ENCODE peak calls at places on chromosomes 2 and 18, in four cellular contexts. H is OCI-LY7, C is upper lobe of right lung, X is GM23248. B is an unnamed sample.

GRCh38 chr2:50895058-50895457 is 136.9 kb downstream of the NRXN1 start:
- DNase-seq in C (no peak), X (no peak), H (no peak), B (no peak)

GRCh38 chr2:232896700-232897385 is 26.8 kb downstream of the SNORC start:
- DNase-seq in X (no peak), C (no peak), H (no peak), B (no peak)

GRCh38 chr2:19673213-19673791 is 228.5 kb downstream of the TTC32 start:
- DNase-seq in H (no peak), X (peak; percentile 66), C (no peak), B (no peak)

GRCh38 chr18:37253424-37254255 is 312.0 kb downstream of the CELF4 start:
- DNase-seq in X (peak; percentile 25), H (no peak), C (peak; percentile 70), B (no peak)

GRCh38 chr18:32469190-32469611 is 1.5 kb downstream of the GAREM1 start:
- DNase-seq in H (peak; percentile 55), X (peak; percentile 59), C (no peak), B (peak; percentile 22)

GRCh38 chr2:74944987-74945782 is 13.3 kb upstream of the POLE4 start:
- DNase-seq in H (peak; percentile 50), C (no peak), X (peak; percentile 43), B (no peak)

GRCh38 chr2:188811522-188811921 is 162.7 kb upstream of the COL3A1 start:
- DNase-seq in C (no peak), X (peak; percentile 75), H (no peak), B (no peak)

GRCh38 chr2:204860249-204860648 is 315.0 kb downstream of the PARD3B start:
- DNase-seq in C (no peak), X (peak; percentile 53), H (no peak), B (peak; percentile 63)

GRCh38 chr2:174586896-174587295 is 10.7 kb downstream of the WIPF1 start:
- DNase-seq in C (no peak), X (peak; percentile 82), H (no peak), B (no peak)

GRCh38 chr2:223096571-223096970 is 44.6 kb downstream of the KCNE4 start:
- DNase-seq in X (no peak), C (no peak), H (no peak), B (no peak)

GRCh38 chr18:4096501-4096900 is 358.6 kb downstream of the DLGAP1 start:
- DNase-seq in X (peak; percentile 68), H (no peak), C (no peak), B (no peak)

GRCh38 chr18:55908790-55909408 is 320.9 kb upstream of the TCF4 start:
- DNase-seq in X (no peak), C (no peak), H (no peak), B (no peak)

GRCh38 chr2:109521751-109522374 is 91.9 kb downstream of the SEPTIN10 start:
- DNase-seq in H (no peak), X (no peak), C (no peak), B (no peak)

GRCh38 chr2:128341621-128342020 is 23.0 kb upstream of the HS6ST1 start:
- DNase-seq in H (no peak), C (no peak), X (no peak), B (no peak)

GRCh38 chr18:303578-303977 is 35.7 kb upstream of the THOC1 start:
- DNase-seq in C (no peak), X (no peak), H (no peak), B (no peak)

GRCh38 chr2:110770696-110771425 is 38.5 kb downstream of the ACOXL start:
- DNase-seq in H (no peak), X (peak; percentile 77), C (no peak), B (peak; percentile 17)

GRCh38 chr2:12709207-12709522 is 7.6 kb upstream of the TRIB2 start:
- DNase-seq in X (no peak), H (peak; percentile 13), C (no peak), B (no peak)

GRCh38 chr18:9612215-9612830 is 2.0 kb downstream of the PPP4R1 start:
- DNase-seq in X (peak; percentile 75), H (peak; percentile 72), C (no peak), B (no peak)

GRCh38 chr18:26082475-26082874 is 7.9 kb downstream of the SS18 start:
- DNase-seq in H (no peak), C (no peak), X (peak; percentile 62), B (no peak)

GRCh38 chr2:169715379-169716228 is 18.0 kb upstream of the KLHL23 start:
- DNase-seq in H (no peak), C (no peak), X (peak; percentile 36), B (no peak)

GRCh38 chr2:169717691-169718063 is 16.0 kb upstream of the KLHL23 start:
- DNase-seq in H (no peak), X (no peak), C (no peak), B (no peak)

GRCh38 chr2:169714699-169715098 is 18.9 kb upstream of the KLHL23 start:
- DNase-seq in C (no peak), H (no peak), X (peak; percentile 40), B (no peak)

GRCh38 chr2:169716938-169717690 is 16.5 kb upstream of the KLHL23 start:
- DNase-seq in H (no peak), X (no peak), C (no peak), B (no peak)

DNA sequence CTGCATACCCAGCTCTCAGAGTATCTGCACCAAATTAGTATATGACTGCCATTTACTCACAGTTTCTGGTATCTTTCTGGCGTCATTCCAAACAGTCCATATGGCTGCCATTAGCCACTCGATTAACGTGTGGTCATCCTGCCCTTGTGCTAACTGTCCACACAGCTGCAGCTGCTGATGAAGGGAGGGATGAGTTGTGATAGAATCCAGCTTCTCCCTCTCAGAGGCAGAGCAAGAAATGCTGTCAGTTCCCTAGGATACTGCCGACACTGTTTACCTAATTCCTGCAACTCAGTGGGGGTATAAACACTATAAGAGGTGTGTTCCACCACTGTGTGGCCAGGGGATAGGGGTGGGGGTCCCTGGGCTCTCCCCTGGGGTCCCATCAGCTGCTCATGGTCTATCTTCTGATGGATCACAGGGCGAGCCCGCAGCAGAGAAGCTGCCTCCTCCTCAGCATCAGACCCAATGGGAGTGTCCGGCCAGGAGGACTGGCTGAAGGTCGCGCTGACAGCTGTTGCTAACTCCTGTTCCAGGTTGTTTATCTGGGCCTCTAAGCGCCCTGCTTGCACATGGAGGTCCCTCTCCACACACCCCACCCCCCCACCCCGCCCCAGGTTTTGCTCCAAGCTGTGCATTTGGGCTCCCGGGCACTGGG is 17.3 kb upstream of the KLHL23 start:
- DNase-seq in X (peak; percentile 67), C (no peak), H (no peak), B (no peak)
- H3K4me3 ChIP-seq in X (no peak overlapping the region), C (no peak overlapping the region), H (no peak overlapping the region), B (no peak overlapping the region)

GRCh38 chr2:231765496-231765929 is 15.6 kb downstream of the PDE6D start:
- DNase-seq in X (no peak), H (no peak), C (no peak), B (no peak)
- H3K4me1 ChIP-seq in X (peaks cover 7% of the 10 kb centered on the region), H (no peaks in the 10 kb centered on the region), C (no peaks in the 10 kb centered on the region), B (no peaks in the 10 kb centered on the region)

DNA sequence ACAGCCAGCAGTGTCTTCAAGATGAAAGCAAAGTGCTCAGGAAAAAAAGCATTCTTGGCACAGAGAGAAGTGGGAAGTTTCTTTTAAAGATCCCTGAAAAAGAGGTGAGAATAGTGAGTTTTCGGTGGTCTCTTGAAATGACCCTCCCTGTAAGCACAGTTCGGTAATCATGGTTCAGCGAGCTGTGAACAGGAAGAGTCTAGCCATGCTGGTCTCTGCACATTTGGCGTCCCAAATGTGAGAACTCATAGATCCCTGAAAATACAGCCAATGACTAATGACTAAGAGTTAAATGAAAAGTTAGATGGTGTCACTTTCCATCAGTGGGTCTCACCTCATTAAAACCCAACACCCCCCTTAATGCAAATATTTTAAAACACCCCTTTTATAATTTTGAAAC is 3.4 kb downstream of the IL1R1 start:
- DNase-seq in H (no peak), X (no peak), C (no peak), B (no peak)
- H3K9me3 ChIP-seq in H (no peaks in the 10 kb centered on the region), X (no peaks in the 10 kb centered on the region), C (peaks cover 3% of the 10 kb centered on the region), B (no peaks in the 10 kb centered on the region)

GRCh38 chr2:219387284-219388126 is at the start of gene DNPEP:
- DNase-seq in C (peak; percentile 97), H (peak; percentile 91), X (peak; percentile 97), B (peak; percentile 98)

GRCh38 chr2:219386532-219387280 is 1.0 kb downstream of the DNPEP start:
- DNase-seq in X (peak; percentile 39), H (peak; percentile 6), C (no peak), B (no peak)

GRCh38 chr2:219388845-219389156 is 1.1 kb upstream of the DNPEP start:
- DNase-seq in X (no peak), C (no peak), H (no peak), B (no peak)

GRCh38 chr2:219385958-219386520 is 1.7 kb downstream of the DNPEP start:
- DNase-seq in X (no peak), H (no peak), C (peak; percentile 53), B (peak; percentile 69)

GRCh38 chr2:219388127-219388844 is 574 bp upstream of the DNPEP start:
- DNase-seq in C (peak; percentile 99), X (peak; percentile 99), H (peak; percentile 95), B (peak; percentile 100)
- H3K4me3 ChIP-seq in C (peak overlapping the region; percentile 45), X (peak overlapping the region; percentile 58), H (peak overlapping the region; percentile 59), B (peak overlapping the region; percentile 74)

GRCh38 chr2:159139216-159139933 is 147.1 kb downstream of the WDSUB1 start:
- DNase-seq in C (no peak), H (no peak), X (peak; percentile 43), B (no peak)
- H3K4me1 ChIP-seq in C (peaks cover 56% of the 10 kb centered on the region), H (no peaks in the 10 kb centered on the region), X (peaks cover 62% of the 10 kb centered on the region), B (peaks cover 19% of the 10 kb centered on the region)

DNA sequence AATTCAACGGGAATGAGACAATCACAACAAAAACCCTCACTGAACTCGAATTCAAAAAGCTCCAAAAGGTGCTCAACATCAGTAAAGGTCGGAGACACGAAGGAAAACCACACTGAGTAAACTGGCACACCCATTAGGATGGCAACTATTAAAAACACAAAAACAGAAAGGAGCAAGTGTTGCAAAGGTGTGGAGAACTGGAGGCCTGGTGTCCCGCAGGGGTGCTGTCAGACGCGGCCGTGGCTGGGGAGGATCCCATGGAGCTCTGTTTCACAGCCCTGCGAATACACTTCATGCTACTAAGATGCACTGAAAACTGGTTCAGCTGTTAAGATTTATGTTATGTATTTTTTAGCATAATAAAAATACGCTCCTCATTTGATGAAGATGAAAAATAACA is 730.6 kb downstream of the GALR1 start:
- DNase-seq in C (no peak), H (no peak), X (no peak), B (no peak)
- H3K9me3 ChIP-seq in C (no peaks in the 10 kb centered on the region), H (no peaks in the 10 kb centered on the region), X (no peaks in the 10 kb centered on the region), B (no peaks in the 10 kb centered on the region)

GRCh38 chr2:30223413-30223874 is 7.9 kb upstream of the LBH start:
- DNase-seq in C (no peak), X (no peak), H (peak; percentile 66), B (no peak)
- H3K4me3 ChIP-seq in C (no peak overlapping the region), X (no peak overlapping the region), H (no peak overlapping the region), B (no peak overlapping the region)